ENCODE peak calls at places on chromosomes 6 and 20, in six cellular contexts. G is neural crest cell, X is left colon, Y is GM03348, D is RPMI7951, B is HCT116. M is an unnamed sample.
A peak's percentile ranks its signal among the peaks of the same experiment; 100 is the strongest.

GRCh38 chr6:155014715-155015300 is 19.7 kb downstream of the TIAM2 start:
- DNase-seq in D (peak; percentile 9), B (no peak), X (no peak), G (no peak), Y (no peak), M (peak; percentile 76)

GRCh38 chr6:33492093-33492492 is 37.7 kb downstream of the ZBTB9 start:
- DNase-seq in G (no peak), X (no peak), D (no peak), Y (no peak), B (no peak), M (no peak)

GRCh38 chr6:143986463-143986862 is 21.6 kb downstream of the PLAGL1 start:
- DNase-seq in Y (no peak), B (no peak), G (no peak), X (no peak), D (no peak), M (no peak)

GRCh38 chr6:75611702-75612375 is 10.2 kb downstream of the SENP6 start:
- DNase-seq in G (no peak), D (no peak), X (no peak), B (no peak), Y (peak; percentile 3), M (no peak)

GRCh38 chr6:13923527-13924145 is 1.1 kb upstream of the RNF182 start:
- DNase-seq in X (no peak), Y (peak; percentile 68), D (peak; percentile 67), B (no peak), G (no peak), M (peak; percentile 90)

GRCh38 chr6:30463651-30464618 is 25.4 kb upstream of the HLA-E start:
- DNase-seq in D (peak; percentile 82), Y (peak; percentile 36), B (no peak), G (no peak), X (no peak), M (peak; percentile 61)

GRCh38 chr6:14818422-14818884 is 427.4 kb upstream of the JARID2 start:
- DNase-seq in X (peak; percentile 82), B (no peak), Y (no peak), G (no peak), D (peak; percentile 11), M (peak; percentile 32)

GRCh38 chr20:57877131-57877784 is 167.4 kb upstream of the PMEPA1 start:
- DNase-seq in B (no peak), X (no peak), D (no peak), G (no peak), Y (no peak), M (no peak)

GRCh38 chr6:98946877-98947410 is 802 bp downstream of the FBXL4 start:
- DNase-seq in B (no peak), Y (no peak), D (peak; percentile 24), G (no peak), X (peak; percentile 45), M (peak; percentile 30)

GRCh38 chr20:54368578-54368977 is 106.8 kb upstream of the DOK5 start:
- DNase-seq in D (peak; percentile 17), Y (no peak), B (no peak), X (no peak), G (no peak), M (no peak)

GRCh38 chr20:3670511-3670910 is 7.3 kb upstream of the GFRA4 start:
- DNase-seq in B (no peak), D (peak; percentile 48), X (no peak), G (no peak), Y (no peak), M (peak; percentile 49)

GRCh38 chr6:42366011-42366705 is 85.6 kb downstream of the TRERF1 start:
- DNase-seq in B (no peak), Y (no peak), X (no peak), D (no peak), G (no peak), M (no peak)

GRCh38 chr6:36139991-36140710 is 9.8 kb downstream of the MAPK13 start:
- DNase-seq in D (no peak), Y (peak; percentile 1), B (no peak), X (no peak), G (no peak), M (no peak)

GRCh38 chr20:881051-881820 is 34.9 kb downstream of the ANGPT4 start:
- DNase-seq in B (peak; percentile 74), Y (peak; percentile 55), D (peak; percentile 74), X (no peak), G (no peak), M (peak; percentile 80)

GRCh38 chr6:136612666-136613389 is 62.6 kb upstream of the MAP7 start:
- DNase-seq in D (no peak), B (no peak), Y (no peak), G (no peak), X (no peak), M (no peak)